ENCODE peak calls at places on chromosomes 3 and 15, in eight cellular contexts. S is left colon, U is dermis microvascular lymphatic vessel endothelial cell, W is AG04449, H is iPS DF 6.9, T is fibroblast of pulmonary artery, N is Right ventricle myocardium superior, L is body of pancreas. B is an unnamed sample.

GRCh38 chr15:42737529-42738328 is 801 bp upstream of the CDAN1 start:
- DNase-seq in T (peak), U (no peak), N (no peak), W (no peak), L (no peak), S (peak), H (no peak), B (no peak)

GRCh38 chr3:188358787-188359493 is 205.0 kb downstream of the LPP start:
- DNase-seq in W (no peak), T (no peak), L (no peak), N (no peak), S (no peak), H (no peak), U (no peak), B (no peak)

GRCh38 chr3:18066899-18067582 is 324.6 kb upstream of the TBC1D5 start:
- DNase-seq in T (no peak), S (no peak), U (no peak), N (no peak), L (no peak), W (no peak), H (no peak), B (no peak)

GRCh38 chr3:46619845-46620778 is 7.8 kb downstream of the FAM240A start:
- DNase-seq in T (no peak), N (no peak), H (no peak), L (peak), S (no peak), W (no peak), U (no peak), B (no peak)

GRCh38 chr3:72836923-72837322 is 11.3 kb downstream of the SHQ1 start:
- DNase-seq in T (peak), U (peak), L (peak), H (no peak), N (peak), W (no peak), S (no peak), B (no peak)

GRCh38 chr3:141152801-141153678 is 78.6 kb upstream of the PXYLP1 start:
- DNase-seq in U (no peak), L (peak), W (no peak), N (peak), H (no peak), S (no peak), T (no peak), B (no peak)

GRCh38 chr3:172203522-172204258 is 164.3 kb downstream of the FNDC3B start:
- DNase-seq in H (no peak), U (no peak), S (peak), L (peak), N (peak), W (no peak), T (no peak), B (no peak)

GRCh38 chr15:80588801-80589200 is 106.3 kb upstream of the ABHD17C start:
- DNase-seq in S (no peak), U (peak), T (peak), N (no peak), H (no peak), L (no peak), W (peak), B (no peak)

GRCh38 chr3:13220991-13221390 is 147.8 kb upstream of the IQSEC1 start:
- DNase-seq in W (no peak), H (no peak), L (no peak), N (peak), S (no peak), T (no peak), U (no peak), B (no peak)

GRCh38 chr3:33218446-33219174 is at the start of gene SUSD5:
- DNase-seq in N (no peak), L (no peak), S (no peak), U (peak), H (peak), T (peak), W (no peak), B (no peak)